ENCODE peak calls at places on chromosomes 13 and 19, in seven cellular contexts. M is astrocyte; Y is GOT3; L is heart right ventricle; U is NCI-H524; P is activated T-cell treated with anti-CD3 and anti-CD28 coated beads, Interleukin-2, amount 50 U/mL, for 72 hours; R is cardiac fibroblast. F is an unnamed sample.

GRCh38 chr13:112722433-112723250 is 32.8 kb downstream of the ATP11A start:
- DNase-seq in M (peak), Y (no peak), L (peak), U (no peak), P (no peak), R (peak), F (no peak)

GRCh38 chr13:109904218-109904617 is 117.8 kb upstream of the IRS2 start:
- DNase-seq in M (no peak), Y (no peak), L (no peak), U (peak), P (no peak), R (no peak), F (no peak)

GRCh38 chr13:114002009-114002544 is 28.2 kb upstream of the C13orf46 start:
- DNase-seq in M (no peak), Y (no peak), L (no peak), U (no peak), P (no peak), R (no peak), F (no peak)

GRCh38 chr19:58044886-58045285 is 11.1 kb downstream of the ZSCAN1 start:
- DNase-seq in M (no peak), Y (no peak), L (no peak), U (no peak), P (no peak), R (no peak), F (no peak)

GRCh38 chr19:15324791-15325519 is 7.4 kb downstream of the BRD4 start:
- DNase-seq in M (no peak), Y (no peak), L (no peak), U (peak), P (no peak), R (no peak), F (no peak)

GRCh38 chr13:44934724-44935123 is 54.5 kb downstream of the NUFIP1 start:
- DNase-seq in M (peak), Y (no peak), L (no peak), U (no peak), P (no peak), R (peak), F (no peak)

GRCh38 chr13:67048793-67049150 is 181.4 kb downstream of the PCDH9 start:
- DNase-seq in M (peak), Y (no peak), L (peak), U (no peak), P (no peak), R (peak), F (no peak)

GRCh38 chr13:49739498-49740187 is 48.4 kb upstream of the EBPL start:
- DNase-seq in M (no peak), Y (no peak), L (no peak), U (no peak), P (no peak), R (no peak), F (no peak)